ENCODE peak calls at places on chromosomes 3 and 15, in nine cellular contexts. I is neural crest cell; J is stimulated activated CD4-positive, alpha-beta T cell treated with anti-CD3 and anti-CD28 coated beads, TNF-alpha, amount 100 ng/mL, for 24 hours; B is HFF-Myc; N is HepG2; U is T-cell; L is Kasumi-1; D is NCI-H1092; F is activated CD4-positive, alpha-beta T cell treated with anti-CD3 and anti-CD28 coated beads for 48 hours. W is an unnamed sample.

GRCh38 chr3:167913218-167913902 is 177.8 kb downstream of the SERPINI1 start:
- DNase-seq in I (no peak), J (no peak), B (no peak), N (no peak), U (no peak), L (peak), D (no peak), F (peak), W (no peak)

GRCh38 chr15:67690936-67691335 is 134.4 kb upstream of the SKOR1 start:
- DNase-seq in I (no peak), J (no peak), B (no peak), N (peak), U (no peak), L (no peak), D (no peak), F (no peak), W (no peak)

GRCh38 chr3:48301814-48302194 is 31.7 kb downstream of the SPINK8 start:
- DNase-seq in I (no peak), J (no peak), B (peak), N (peak), U (no peak), L (peak), D (peak), F (peak), W (peak)

GRCh38 chr3:159798951-159799350 is 189.7 kb upstream of the IL12A start:
- DNase-seq in I (no peak), J (no peak), B (no peak), N (peak), U (no peak), L (no peak), D (no peak), F (no peak), W (no peak)

GRCh38 chr3:164486150-164486549 is 592.1 kb downstream of the SI start:
- DNase-seq in I (no peak), J (no peak), B (no peak), N (no peak), U (no peak), L (no peak), D (no peak), F (no peak), W (peak)

GRCh38 chr3:52021869-52022268 is 26.2 kb upstream of the RPL29 start:
- DNase-seq in I (no peak), J (no peak), B (no peak), N (no peak), U (no peak), L (no peak), D (peak), F (no peak), W (no peak)

GRCh38 chr3:57060089-57060829 is at the start of gene SPATA12:
- DNase-seq in I (peak), J (no peak), B (peak), N (peak), U (no peak), L (peak), D (no peak), F (peak), W (peak)

GRCh38 chr3:187445352-187445751 is 77.2 kb downstream of the RTP4 start:
- DNase-seq in I (no peak), J (no peak), B (no peak), N (no peak), U (no peak), L (no peak), D (no peak), F (no peak), W (no peak)

GRCh38 chr3:197021729-197022404 is 7.8 kb downstream of the MELTF start:
- DNase-seq in I (no peak), J (no peak), B (no peak), N (no peak), U (no peak), L (no peak), D (no peak), F (no peak), W (no peak)

GRCh38 chr15:69677403-69677802 is 224.8 kb downstream of the RPLP1 start:
- DNase-seq in I (no peak), J (no peak), B (no peak), N (no peak), U (no peak), L (no peak), D (no peak), F (no peak), W (no peak)

W was measured in GM04504.